ENCODE peak calls at places on chromosomes 2 and 18, in ten cellular contexts. A is A549, J is IMR-90, Y is esophagus squamous epithelium, N is Peyer's patch, D is HepG2, L is K562, S is heart left ventricle, X is transverse colon, Q is HCT116. F is an unnamed sample. For H3K4me1, the result is how much of the 10 kb centered on the place peaks cover.

GRCh38 chr18:24024425-24024824 is 9.9 kb downstream of the TTC39C start:
- DNase-seq in A (no peak), J (no peak), Y (no peak), N (no peak), D (no peak), L (no peak), S (no peak), X (no peak), Q (no peak), F (no peak)

GRCh38 chr2:143955416-143956075 is 564.4 kb downstream of the ZEB2 start:
- DNase-seq in A (no peak), J (peak), Y (no peak), N (no peak), D (no peak), L (no peak), S (no peak), X (no peak), Q (no peak), F (no peak)

GRCh38 chr18:36296591-36297418 is 708 bp upstream of the FHOD3 start:
- DNase-seq in A (peak), J (peak), Y (no peak), N (no peak), D (peak), L (peak), S (peak), X (peak), Q (peak), F (peak)

GRCh38 chr2:62724886-62725711 is 19.6 kb downstream of the EHBP1 start:
- DNase-seq in A (peak), J (no peak), Y (no peak), N (peak), D (no peak), L (peak), S (no peak), X (peak), Q (peak), F (no peak)

GRCh38 chr18:7000484-7001096 is 117.0 kb downstream of the LAMA1 start:
- DNase-seq in A (no peak), J (peak), Y (no peak), N (no peak), D (peak), L (no peak), S (no peak), X (no peak), Q (no peak), F (no peak)

GRCh38 chr2:164841719-164842623 is at the start of gene COBLL1:
- DNase-seq in A (peak), J (peak), Y (no peak), N (peak), D (peak), L (peak), S (peak), X (peak), Q (peak), F (peak)

GRCh38 chr2:2940702-2941655 is 436.6 kb downstream of the EIPR1 start:
- DNase-seq in A (no peak), J (no peak), Y (no peak), N (no peak), D (no peak), L (no peak), S (no peak), X (no peak), Q (no peak), F (no peak)

GRCh38 chr2:215920244-215921100 is 92.9 kb downstream of the MREG start:
- DNase-seq in A (peak), J (peak), Y (no peak), N (peak), D (peak), L (peak), S (peak), X (peak), Q (peak), F (peak)

GRCh38 chr2:219998099-219998498 is 370.7 kb downstream of the SLC4A3 start:
- DNase-seq in A (no peak), J (no peak), Y (no peak), N (no peak), D (no peak), L (no peak), S (no peak), X (no peak), Q (no peak), F (no peak)

GRCh38 chr2:9247177-9247576 is 40.6 kb downstream of the ASAP2 start:
- DNase-seq in A (no peak), J (no peak), Y (no peak), N (no peak), D (no peak), L (no peak), S (no peak), X (no peak), Q (no peak), F (no peak)

GRCh38 chr2:45821558-45822271 is 170.2 kb downstream of the PRKCE start:
- DNase-seq in A (peak), J (peak), Y (no peak), N (no peak), D (peak), L (no peak), S (peak), X (peak), Q (peak), F (peak)

GRCh38 chr2:43898134-43898957 is 59.6 kb downstream of the ABCG8 start:
- DNase-seq in A (peak), J (peak), Y (no peak), N (peak), D (peak), L (peak), S (no peak), X (peak), Q (no peak), F (no peak)

DNA sequence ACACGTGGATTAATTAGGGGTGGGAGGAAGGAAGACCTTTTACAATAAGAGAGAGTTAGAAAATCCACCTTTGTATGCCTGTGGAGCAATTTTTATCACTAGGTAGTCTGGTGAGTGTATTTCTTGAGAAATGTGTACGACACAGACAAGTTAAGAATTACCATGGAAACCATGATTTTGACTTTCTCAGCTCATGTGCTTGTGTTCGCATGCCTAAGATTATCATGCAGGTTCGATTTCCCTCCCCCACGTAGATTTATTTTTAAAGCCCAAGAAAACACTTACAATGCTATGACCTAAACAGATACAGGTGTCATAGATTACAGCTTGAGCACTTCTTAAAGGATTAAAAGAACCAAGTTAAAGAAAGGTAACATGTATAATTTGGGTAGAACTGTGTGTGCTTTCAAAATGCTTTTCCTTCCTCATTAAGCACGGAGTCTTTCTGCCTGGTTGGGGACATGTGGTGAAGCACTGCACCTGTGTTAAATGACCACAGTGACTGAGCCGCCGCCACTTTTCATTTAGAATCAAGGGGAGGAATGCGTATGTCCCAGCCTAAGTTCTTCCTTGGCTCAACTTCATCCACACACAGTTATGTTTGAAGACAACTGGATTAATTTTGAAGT is 16.6 kb downstream of the SERTAD2 start:
- DNase-seq in A (no peak), J (no peak), Y (no peak), N (no peak), D (no peak), L (no peak), S (no peak), X (peak), Q (no peak), F (no peak)
- TF ChIP-seq POLR2A in A (no peak), J (no peak), Y (no peak), N (no peak), D (no peak), L (no peak), S (no peak), X (no peak), Q (no peak), F (no peak)

GRCh38 chr2:16362611-16363010 is 303.0 kb downstream of the CYRIA start:
- DNase-seq in A (no peak), J (no peak), Y (no peak), N (no peak), D (no peak), L (no peak), S (no peak), X (no peak), Q (no peak), F (no peak)

GRCh38 chr2:16363581-16363980 is 302.1 kb downstream of the CYRIA start:
- DNase-seq in A (no peak), J (no peak), Y (no peak), N (no peak), D (no peak), L (no peak), S (no peak), X (no peak), Q (no peak), F (no peak)

GRCh38 chr2:16361261-16361990 is 304.2 kb downstream of the CYRIA start:
- DNase-seq in A (no peak), J (no peak), Y (no peak), N (no peak), D (no peak), L (no peak), S (no peak), X (no peak), Q (no peak), F (no peak)

GRCh38 chr2:16357188-16357587 is 308.4 kb downstream of the CYRIA start:
- DNase-seq in A (no peak), J (no peak), Y (no peak), N (no peak), D (no peak), L (no peak), S (no peak), X (no peak), Q (no peak), F (no peak)

DNA sequence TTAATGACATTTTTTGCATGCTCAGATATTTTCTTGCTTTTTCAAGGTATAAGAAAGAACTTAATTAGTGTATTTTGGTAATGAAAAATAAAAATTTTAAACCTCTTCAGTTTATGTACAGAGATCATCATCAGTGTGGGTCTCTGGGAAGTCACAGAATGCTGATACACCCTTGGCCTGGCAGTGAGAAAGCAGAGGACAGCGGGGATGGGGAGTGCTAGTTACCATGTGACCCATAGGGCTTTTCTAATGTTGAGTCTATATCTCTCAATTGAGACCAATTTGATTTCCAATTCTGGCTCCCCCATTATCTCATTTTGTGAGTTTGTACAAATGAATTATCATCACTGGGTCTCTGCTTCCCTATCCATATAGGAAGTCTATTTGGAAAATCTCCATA is 305.7 kb downstream of the CYRIA start:
- DNase-seq in A (no peak), J (no peak), Y (no peak), N (no peak), D (no peak), L (no peak), S (no peak), X (no peak), Q (no peak), F (no peak)
- TF ChIP-seq CTCF in A (no peak), J (no peak), Y (no peak), N (no peak), D (no peak), L (no peak), S (no peak), X (no peak), Q (no peak), F (no peak)

DNA sequence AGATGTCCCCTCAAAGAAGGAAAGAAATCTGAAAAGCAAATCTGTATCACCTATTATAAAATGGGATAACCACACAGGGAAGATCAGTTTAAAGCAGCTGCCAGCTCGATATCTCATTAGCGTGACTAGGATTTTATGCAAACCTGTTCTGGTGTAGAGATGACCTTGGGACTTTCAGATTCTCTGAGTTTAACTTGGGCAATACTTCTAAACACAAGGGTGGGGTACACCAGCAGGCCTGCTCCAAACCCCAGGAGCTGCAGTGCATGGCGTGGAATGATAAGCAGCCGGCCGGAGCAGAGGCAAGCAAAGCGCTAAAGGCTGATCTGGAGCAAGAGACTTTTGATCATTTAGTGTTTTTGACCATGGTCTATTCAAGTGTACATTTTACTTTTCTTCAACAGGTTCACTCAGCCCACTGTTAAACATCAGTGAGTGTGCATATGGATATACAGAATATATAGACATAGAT is 4.7 kb downstream of the SERTAD2 start:
- DNase-seq in A (no peak), J (no peak), Y (no peak), N (no peak), D (peak), L (peak), S (no peak), X (peak), Q (no peak), F (no peak)
- H3K4me1 ChIP-seq in A (half or more), J (under half), Y (under half), N (under half), D (half or more), L (under half), S (half or more), X (half or more), Q (half or more), F (under half)

DNA sequence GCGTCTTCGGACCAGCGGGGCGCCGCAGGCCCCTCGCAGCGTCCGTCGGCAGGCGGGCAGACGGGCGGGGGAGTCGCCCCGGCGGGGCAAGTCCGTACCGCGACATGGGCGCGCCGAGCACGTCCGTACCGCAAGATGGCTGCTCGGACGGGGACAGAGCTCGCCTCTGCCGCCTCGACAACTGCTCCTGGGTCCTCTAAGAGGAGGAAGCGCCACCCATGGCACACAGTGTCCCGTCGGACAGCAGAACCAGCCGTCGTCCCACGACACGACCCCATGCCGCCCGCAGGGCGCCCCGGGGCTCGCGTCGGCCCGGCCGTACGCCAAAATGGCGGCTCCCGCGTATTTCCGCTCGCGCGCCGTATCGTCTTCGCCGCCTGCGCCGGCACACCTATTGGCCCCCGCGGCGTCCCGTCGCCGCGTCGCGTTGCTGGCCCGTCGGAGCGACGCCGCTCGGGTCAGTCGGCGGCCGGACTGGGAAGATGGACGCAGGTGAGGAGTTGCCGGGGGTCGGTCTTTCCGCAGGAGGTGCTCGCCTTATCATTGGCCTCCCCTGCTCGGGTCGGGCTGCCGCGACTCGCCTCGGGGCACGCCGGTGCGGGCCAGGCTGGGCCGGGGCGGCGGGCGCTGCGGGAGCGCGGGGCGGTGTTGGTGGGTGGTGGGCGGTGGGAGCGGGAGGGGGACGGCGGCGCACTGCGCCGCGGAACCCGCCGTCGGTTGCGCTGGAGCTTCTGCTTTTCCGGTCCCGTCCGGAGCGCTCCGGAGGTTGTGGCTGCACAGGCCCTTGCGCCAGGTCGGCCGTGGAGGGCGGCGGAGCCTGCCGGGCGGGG is at the start of gene ATG4B:
- DNase-seq in A (peak), J (peak), Y (no peak), N (peak), D (peak), L (peak), S (peak), X (peak), Q (peak), F (peak)
- TF ChIP-seq POLR2A in A (peak), J (peak), Y (no peak), N (peak), D (peak), L (peak), S (no peak), X (peak), Q (no peak), F (peak)

GRCh38 chr2:104077573-104077972 is 776.3 kb upstream of the POU3F3 start:
- DNase-seq in A (no peak), J (no peak), Y (no peak), N (no peak), D (no peak), L (no peak), S (no peak), X (no peak), Q (no peak), F (no peak)

GRCh38 chr2:104078431-104079157 is 775.3 kb upstream of the POU3F3 start:
- DNase-seq in A (no peak), J (no peak), Y (no peak), N (no peak), D (no peak), L (no peak), S (no peak), X (no peak), Q (no peak), F (no peak)
- TF ChIP-seq CTCF in A (peak), J (no peak), Y (no peak), N (no peak), D (peak), L (no peak), S (no peak), X (no peak), Q (no peak), F (no peak)

GRCh38 chr2:152421521-152422367 is 86.8 kb downstream of the FMNL2 start:
- DNase-seq in A (peak), J (peak), Y (no peak), N (no peak), D (peak), L (no peak), S (peak), X (peak), Q (peak), F (peak)
- H3K4me1 ChIP-seq in A (half or more), J (under half), Y (under half), N (under half), D (half or more), L (under half), S (half or more), X (under half), Q (under half), F (under half)

GRCh38 chr18:41731887-41732286 is 223.1 kb upstream of the PIK3C3 start:
- DNase-seq in A (no peak), J (no peak), Y (no peak), N (no peak), D (no peak), L (no peak), S (no peak), X (no peak), Q (no peak), F (no peak)
- TF ChIP-seq POLR2A in A (no peak), J (no peak), Y (no peak), N (no peak), D (no peak), L (no peak), S (no peak), X (no peak), Q (no peak), F (no peak)

F was measured in uterus.